ENCODE peak calls at places on chromosomes 5 and 9, in four cellular contexts. X, E, R and C are unnamed samples.

GRCh38 chr5:135462304-135462703 is 10.2 kb upstream of the TIFAB start:
- DNase-seq in X (peak; percentile 40), E (peak; percentile 41), R (peak; percentile 49), C (no peak)

GRCh38 chr5:130365956-130366355 is 461.7 kb downstream of the CHSY3 start:
- DNase-seq in X (no peak), E (no peak), R (no peak), C (no peak)

GRCh38 chr9:137479315-137479861 is 20.3 kb upstream of the NSMF start:
- DNase-seq in X (no peak), E (no peak), R (no peak), C (no peak)

GRCh38 chr9:29511680-29512079 is 1938.4 kb upstream of the C9orf72 start:
- DNase-seq in X (no peak), E (no peak), R (no peak), C (no peak)

GRCh38 chr9:74447451-74448193 is 49.5 kb upstream of the RORB start:
- DNase-seq in X (no peak), E (no peak), R (no peak), C (no peak)

GRCh38 chr9:131645078-131645776 is 94.6 kb downstream of the RAPGEF1 start:
- DNase-seq in X (no peak), E (no peak), R (no peak), C (no peak)

GRCh38 chr9:72363226-72363625 is 1.8 kb downstream of the ZFAND5 start:
- DNase-seq in X (no peak), E (no peak), R (no peak), C (no peak)

GRCh38 chr5:6734781-6735180 is 21.5 kb downstream of the TENT4A start:
- DNase-seq in X (no peak), E (no peak), R (no peak), C (no peak)

GRCh38 chr5:67548520-67549262 is 352.1 kb upstream of the CD180 start:
- DNase-seq in X (no peak), E (no peak), R (no peak), C (no peak)

GRCh38 chr9:32395483-32396216 is 11.2 kb downstream of the ACO1 start:
- DNase-seq in X (no peak), E (peak; percentile 69), R (peak; percentile 59), C (no peak)

DNA sequence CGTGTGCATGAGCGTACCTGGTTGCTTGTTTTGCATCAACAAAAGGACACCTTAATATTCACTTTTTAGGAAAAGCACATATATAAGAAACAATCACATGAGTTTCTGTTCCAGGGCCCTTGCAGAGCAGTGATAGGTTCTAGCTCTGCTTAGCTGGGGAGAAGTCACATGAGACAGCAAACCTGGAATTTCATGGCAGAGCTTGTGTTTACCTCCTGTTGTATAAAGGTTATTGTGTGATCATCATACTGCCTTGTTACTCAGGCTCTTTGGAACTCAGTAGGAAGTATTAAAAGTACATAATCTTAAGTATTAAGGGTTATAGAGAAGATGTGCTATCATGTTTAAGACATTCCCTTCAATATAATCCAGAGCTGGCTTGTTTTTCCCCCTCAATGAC is 18.0 kb upstream of the VLDLR start:
- DNase-seq in X (no peak), E (no peak), R (no peak), C (no peak)
- H3K27ac ChIP-seq in X (no peak overlapping the region), E (no peak overlapping the region), R (no peak overlapping the region), C (no peak overlapping the region)

GRCh38 chr5:154771383-154771901 is 16.3 kb downstream of the LARP1 start:
- DNase-seq in X (no peak), E (no peak), R (no peak), C (no peak)

GRCh38 chr5:154767537-154767936 is 12.4 kb downstream of the LARP1 start:
- DNase-seq in X (no peak), E (no peak), R (no peak), C (peak; percentile 26)

GRCh38 chr5:154773314-154773713 is 18.1 kb downstream of the LARP1 start:
- DNase-seq in X (no peak), E (no peak), R (no peak), C (no peak)

GRCh38 chr5:154768207-154768606 is 13.0 kb downstream of the LARP1 start:
- DNase-seq in X (no peak), E (no peak), R (no peak), C (no peak)

GRCh38 chr5:154770111-154770510 is 14.9 kb downstream of the LARP1 start:
- DNase-seq in X (no peak), E (no peak), R (no peak), C (no peak)
- H3K4me1 ChIP-seq in X (peaks cover 77% of the 10 kb centered on the region), E (peaks cover 82% of the 10 kb centered on the region), R (peaks cover 10% of the 10 kb centered on the region), C (peaks cover 69% of the 10 kb centered on the region)

GRCh38 chr9:89179535-89179919 is 909 bp upstream of the SHC3 start:
- DNase-seq in X (no peak), E (no peak), R (no peak), C (no peak)
- H3K27ac ChIP-seq in X (no peak overlapping the region), E (peak overlapping the region; percentile 81), R (peak overlapping the region; percentile 91), C (no peak overlapping the region)

DNA sequence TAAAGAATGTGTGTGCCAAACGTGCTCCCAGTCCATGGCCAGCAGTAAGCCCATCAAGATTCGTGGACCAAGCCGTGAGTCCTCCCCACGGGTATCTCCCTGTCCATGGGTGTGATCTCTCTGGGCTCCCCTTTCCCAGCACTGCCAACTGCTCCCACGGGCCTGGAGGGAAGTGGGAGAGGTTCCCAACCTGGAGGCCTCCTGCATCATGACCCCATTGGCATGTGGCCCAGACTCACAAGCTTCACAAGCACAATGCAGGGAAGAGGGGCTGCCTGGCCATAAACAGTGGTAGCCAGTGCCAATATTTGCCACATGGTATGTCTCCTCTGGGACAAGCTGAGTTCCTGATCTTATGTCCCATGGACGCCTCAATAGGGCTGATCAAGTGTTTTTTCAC is 59.1 kb downstream of the ABLIM3 start:
- DNase-seq in X (no peak), E (no peak), R (no peak), C (no peak)
- H3K4me1 ChIP-seq in X (no peaks in the 10 kb centered on the region), E (peaks cover 3% of the 10 kb centered on the region), R (no peaks in the 10 kb centered on the region), C (no peaks in the 10 kb centered on the region)

GRCh38 chr9:14300588-14300987 is 13.4 kb downstream of the NFIB start:
- DNase-seq in X (no peak), E (no peak), R (no peak), C (no peak)
- H3K27ac ChIP-seq in X (no peak overlapping the region), E (no peak overlapping the region), R (no peak overlapping the region), C (no peak overlapping the region)

GRCh38 chr9:68536876-68537490 is 3.7 kb downstream of the TMEM252 start:
- DNase-seq in X (no peak), E (no peak), R (no peak), C (no peak)
- H3K4me1 ChIP-seq in X (no peaks in the 10 kb centered on the region), E (no peaks in the 10 kb centered on the region), R (peaks cover 9% of the 10 kb centered on the region), C (no peaks in the 10 kb centered on the region)